ENCODE peak calls at places on chromosomes 1 and 21, in four cellular contexts. One of them, this sample, is unnamed.

GRCh38 chr1:154863702-154864174 is 6.3 kb downstream of the KCNN3 start:
- DNase-seq in IMR-90: peak; percentile 75
- DNase-seq in K562: peak; percentile 81
- DNase-seq in A549: peak; percentile 85
- DNase-seq in this sample: peak; percentile 85

GRCh38 chr1:160883586-160883985 is 1.4 kb downstream of the ITLN1 start:
- DNase-seq in IMR-90: no peak
- DNase-seq in K562: no peak
- DNase-seq in A549: no peak
- DNase-seq in this sample: no peak

GRCh38 chr1:186782791-186783190 is 46.0 kb upstream of the PLA2G4A start:
- DNase-seq in IMR-90: peak; percentile 40
- DNase-seq in K562: no peak
- DNase-seq in A549: no peak
- DNase-seq in this sample: no peak

GRCh38 chr1:213931804-213932203 is 56.0 kb upstream of the PROX1 start:
- DNase-seq in IMR-90: no peak
- DNase-seq in K562: peak; percentile 1
- DNase-seq in A549: no peak
- DNase-seq in this sample: no peak

GRCh38 chr1:75273110-75273509 is 138.9 kb downstream of the LHX8 start:
- DNase-seq in IMR-90: no peak
- DNase-seq in K562: peak; percentile 14
- DNase-seq in A549: no peak
- DNase-seq in this sample: no peak

GRCh38 chr21:36422279-36423098 is 37.3 kb downstream of the CHAF1B start:
- DNase-seq in IMR-90: peak; percentile 71
- DNase-seq in K562: peak; percentile 89
- DNase-seq in A549: peak; percentile 54
- DNase-seq in this sample: no peak

GRCh38 chr1:170685166-170685565 is 21.2 kb downstream of the PRRX1 start:
- DNase-seq in IMR-90: peak; percentile 94
- DNase-seq in K562: no peak
- DNase-seq in A549: no peak
- DNase-seq in this sample: no peak

GRCh38 chr1:182337736-182338571 is 53.6 kb downstream of the GLUL start:
- DNase-seq in IMR-90: no peak
- DNase-seq in K562: peak; percentile 93
- DNase-seq in A549: no peak
- DNase-seq in this sample: no peak

GRCh38 chr1:9291914-9292360 is 757 bp upstream of the SPSB1 start:
- DNase-seq in IMR-90: peak; percentile 75
- DNase-seq in K562: peak; percentile 46
- DNase-seq in A549: no peak
- DNase-seq in this sample: no peak

GRCh38 chr1:245247791-245248789 is 93.3 kb downstream of the KIF26B start:
- DNase-seq in IMR-90: no peak
- DNase-seq in K562: no peak
- DNase-seq in A549: no peak
- DNase-seq in this sample: no peak

GRCh38 chr1:114033219-114033706 is 54.0 kb downstream of the OLFML3 start:
- DNase-seq in IMR-90: no peak
- DNase-seq in K562: peak; percentile 20
- DNase-seq in A549: peak; percentile 46
- DNase-seq in this sample: no peak

GRCh38 chr1:169102567-169102966 is 3.9 kb upstream of the ATP1B1 start:
- DNase-seq in IMR-90: peak; percentile 85
- DNase-seq in K562: no peak
- DNase-seq in A549: no peak
- DNase-seq in this sample: no peak

GRCh38 chr21:23900727-23901126 is 1706.6 kb downstream of the MRPL39 start:
- DNase-seq in IMR-90: no peak
- DNase-seq in K562: no peak
- DNase-seq in A549: no peak
- DNase-seq in this sample: no peak

GRCh38 chr1:156098782-156099181 is 15.7 kb upstream of the LMNA start:
- DNase-seq in IMR-90: no peak
- DNase-seq in K562: no peak
- DNase-seq in A549: no peak
- DNase-seq in this sample: no peak

GRCh38 chr1:115423776-115424175 is 85.7 kb upstream of the NGF start:
- DNase-seq in IMR-90: peak; percentile 74
- DNase-seq in K562: no peak
- DNase-seq in A549: no peak
- DNase-seq in this sample: no peak

GRCh38 chr1:29176567-29176966 is 5.1 kb downstream of the SRSF4 start:
- DNase-seq in IMR-90: no peak
- DNase-seq in K562: no peak
- DNase-seq in A549: no peak
- DNase-seq in this sample: no peak

GRCh38 chr1:156198831-156199349 is 5.0 kb downstream of the SLC25A44 start:
- DNase-seq in IMR-90: no peak
- DNase-seq in K562: no peak
- DNase-seq in A549: no peak
- DNase-seq in this sample: peak; percentile 41

GRCh38 chr1:114032271-114033218 is 53.3 kb downstream of the OLFML3 start:
- DNase-seq in IMR-90: peak; percentile 87
- DNase-seq in K562: no peak
- DNase-seq in A549: peak; percentile 28
- DNase-seq in this sample: no peak

GRCh38 chr1:109477821-109478220 is 5.9 kb upstream of the ATXN7L2 start:
- DNase-seq in IMR-90: no peak
- DNase-seq in K562: peak; percentile 40
- DNase-seq in A549: no peak
- DNase-seq in this sample: no peak

GRCh38 chr1:25643962-25644361 is 27.4 kb downstream of the MAN1C1 start:
- DNase-seq in IMR-90: no peak
- DNase-seq in K562: no peak
- DNase-seq in A549: no peak
- DNase-seq in this sample: no peak

GRCh38 chr1:232853994-232854532 is 48.8 kb downstream of the MAP10 start:
- DNase-seq in IMR-90: peak; percentile 83
- DNase-seq in K562: no peak
- DNase-seq in A549: no peak
- DNase-seq in this sample: no peak

GRCh38 chr1:44283524-44284173 is 70.4 kb downstream of the DMAP1 start:
- DNase-seq in IMR-90: no peak
- DNase-seq in K562: no peak
- DNase-seq in A549: peak; percentile 7
- DNase-seq in this sample: no peak

GRCh38 chr1:152347116-152347728 is 12.6 kb downstream of the FLG2 start:
- DNase-seq in IMR-90: peak; percentile 52
- DNase-seq in K562: peak; percentile 70
- DNase-seq in A549: peak; percentile 13
- DNase-seq in this sample: peak; percentile 9

GRCh38 chr1:1068374-1069060 is 5.6 kb downstream of the RNF223 start:
- DNase-seq in IMR-90: no peak
- DNase-seq in K562: peak; percentile 51
- DNase-seq in A549: peak; percentile 35
- DNase-seq in this sample: no peak

GRCh38 chr1:183580281-183580682 is 10.0 kb downstream of the NCF2 start:
- DNase-seq in IMR-90: no peak
- DNase-seq in K562: peak; percentile 48
- DNase-seq in A549: peak; percentile 86
- DNase-seq in this sample: no peak

GRCh38 chr1:12088607-12089006 is 25.5 kb downstream of the TNFRSF8 start:
- DNase-seq in IMR-90: no peak
- DNase-seq in K562: no peak
- DNase-seq in A549: no peak
- DNase-seq in this sample: no peak

GRCh38 chr1:92411511-92411910 is 75.2 kb downstream of the GFI1 start:
- DNase-seq in IMR-90: peak; percentile 78
- DNase-seq in K562: peak; percentile 30
- DNase-seq in A549: no peak
- DNase-seq in this sample: no peak

GRCh38 chr1:230661976-230662375 is 19.7 kb downstream of the COG2 start:
- DNase-seq in IMR-90: no peak
- DNase-seq in K562: no peak
- DNase-seq in A549: no peak
- DNase-seq in this sample: no peak

GRCh38 chr1:29753771-29754607 is 517.7 kb downstream of the PTPRU start:
- DNase-seq in IMR-90: no peak
- DNase-seq in K562: no peak
- DNase-seq in A549: no peak
- DNase-seq in this sample: no peak

GRCh38 chr1:22641906-22642636 is 1.4 kb upstream of the C1QC start:
- DNase-seq in IMR-90: peak; percentile 27
- DNase-seq in K562: peak; percentile 83
- DNase-seq in A549: peak; percentile 66
- DNase-seq in this sample: no peak

GRCh38 chr1:182869241-182869666 is 30.1 kb downstream of the DHX9 start:
- DNase-seq in IMR-90: no peak
- DNase-seq in K562: peak; percentile 43
- DNase-seq in A549: no peak
- DNase-seq in this sample: no peak

GRCh38 chr1:160646711-160647328 is at the start of gene SLAMF1:
- DNase-seq in IMR-90: no peak
- DNase-seq in K562: no peak
- DNase-seq in A549: no peak
- DNase-seq in this sample: peak; percentile 95

GRCh38 chr1:67532452-67533216 is 102.4 kb upstream of the SERBP1 start:
- DNase-seq in IMR-90: peak; percentile 91
- DNase-seq in K562: peak; percentile 84
- DNase-seq in A549: peak; percentile 55
- DNase-seq in this sample: peak; percentile 15

GRCh38 chr1:246210751-246211150 is 296.3 kb downstream of the SMYD3 start:
- DNase-seq in IMR-90: no peak
- DNase-seq in K562: no peak
- DNase-seq in A549: no peak
- DNase-seq in this sample: no peak

GRCh38 chr21:44352253-44352860 is 1.1 kb upstream of the TRPM2 start:
- DNase-seq in IMR-90: no peak
- DNase-seq in K562: no peak
- DNase-seq in A549: no peak
- DNase-seq in this sample: no peak

GRCh38 chr1:228299901-228300300 is 92.1 kb downstream of the OBSCN start:
- DNase-seq in IMR-90: no peak
- DNase-seq in K562: no peak
- DNase-seq in A549: no peak
- DNase-seq in this sample: no peak

GRCh38 chr1:162753998-162754585 is 36.4 kb upstream of the HSD17B7 start:
- DNase-seq in IMR-90: peak; percentile 38
- DNase-seq in K562: no peak
- DNase-seq in A549: no peak
- DNase-seq in this sample: no peak
- TF ChIP-seq ELK1 in IMR-90: no peak
- TF ChIP-seq ELK1 in K562: no peak
- TF ChIP-seq ELK1 in A549: no peak
- TF ChIP-seq ELK1 in this sample: no peak

DNA sequence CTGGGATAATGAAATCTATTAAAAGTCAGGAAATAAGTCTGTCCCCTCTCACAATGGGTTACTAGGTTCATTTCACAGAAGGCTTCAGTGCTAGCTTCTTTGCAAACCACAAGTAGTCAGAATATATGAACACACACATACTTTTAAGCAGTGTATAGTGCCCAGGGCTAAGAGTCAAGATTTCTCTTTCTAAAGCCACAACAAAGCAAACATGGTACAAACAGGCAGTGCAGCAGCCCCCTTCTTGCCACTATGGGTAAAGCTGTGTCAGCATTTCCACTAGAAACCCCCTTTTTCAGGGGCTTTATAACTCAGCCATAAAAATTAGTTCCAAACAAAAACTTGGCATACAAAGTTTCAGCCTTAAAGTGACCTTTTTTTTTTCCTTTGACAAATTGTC is 315.4 kb downstream of the LMO4 start:
- DNase-seq in IMR-90: peak; percentile 3
- DNase-seq in K562: no peak
- DNase-seq in A549: no peak
- DNase-seq in this sample: no peak
- TF ChIP-seq ELK1 in IMR-90: no peak
- TF ChIP-seq ELK1 in K562: no peak
- TF ChIP-seq ELK1 in A549: no peak
- TF ChIP-seq ELK1 in this sample: no peak

GRCh38 chr1:61143821-61144220 is 61.5 kb downstream of the NFIA start:
- DNase-seq in IMR-90: no peak
- DNase-seq in K562: no peak
- DNase-seq in A549: no peak
- DNase-seq in this sample: no peak
- TF ChIP-seq ELK1 in IMR-90: no peak
- TF ChIP-seq ELK1 in K562: no peak
- TF ChIP-seq ELK1 in A549: no peak
- TF ChIP-seq ELK1 in this sample: no peak

GRCh38 chr1:206013017-206013800 is 10.0 kb upstream of the RAB7B start:
- DNase-seq in IMR-90: no peak
- DNase-seq in K562: no peak
- DNase-seq in A549: no peak
- DNase-seq in this sample: no peak
- TF ChIP-seq ELK1 in IMR-90: no peak
- TF ChIP-seq ELK1 in K562: no peak
- TF ChIP-seq ELK1 in A549: no peak
- TF ChIP-seq ELK1 in this sample: no peak

DNA sequence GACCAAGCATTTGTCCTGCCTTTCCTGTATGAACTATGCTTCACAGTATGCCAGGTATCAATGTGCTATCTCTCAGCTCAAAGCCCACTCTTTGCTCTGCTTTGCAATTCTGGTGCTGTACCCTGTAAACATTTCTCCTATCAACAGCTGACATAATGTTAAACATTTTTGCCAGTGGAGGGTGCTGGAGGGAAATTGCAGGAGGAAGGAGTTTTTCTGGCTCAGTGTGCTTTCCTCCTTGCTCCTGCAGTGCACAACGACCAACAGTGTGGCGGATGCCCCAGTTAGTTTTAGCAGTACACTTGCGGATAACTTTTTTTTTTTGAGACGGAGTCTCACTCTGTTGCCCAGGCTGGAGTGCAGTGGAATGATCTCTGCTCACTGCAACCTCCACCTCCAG is 67.1 kb upstream of the PTGFRN start:
- DNase-seq in IMR-90: no peak
- DNase-seq in K562: peak; percentile 43
- DNase-seq in A549: no peak
- DNase-seq in this sample: no peak
- TF ChIP-seq ELK1 in IMR-90: no peak
- TF ChIP-seq ELK1 in K562: no peak
- TF ChIP-seq ELK1 in A549: no peak
- TF ChIP-seq ELK1 in this sample: no peak

DNA sequence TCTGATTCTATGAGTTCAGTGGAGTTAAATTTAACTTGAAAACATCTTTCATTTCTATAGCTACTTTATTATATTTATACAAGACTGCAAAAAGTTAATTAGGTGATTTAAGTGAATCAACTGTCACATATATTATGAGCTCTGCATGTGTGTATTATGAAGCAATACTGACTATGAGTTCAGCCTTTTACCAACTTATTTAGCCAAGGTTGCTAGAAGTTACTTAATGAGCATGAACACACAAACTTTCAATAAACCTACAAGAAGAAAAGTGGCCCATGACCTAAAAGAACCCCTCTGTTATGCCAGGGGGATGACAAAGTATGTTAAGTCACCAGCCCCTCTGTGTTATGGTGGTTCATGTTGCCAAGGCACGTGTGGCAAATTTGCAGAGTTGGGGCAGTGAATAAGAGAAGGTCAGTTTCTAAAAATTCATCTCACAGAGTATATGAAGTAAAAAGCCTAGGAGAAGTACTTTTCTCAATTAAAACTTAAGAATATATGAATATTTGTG is 86.7 kb upstream of the LYPLAL1 start:
- DNase-seq in IMR-90: no peak
- DNase-seq in K562: no peak
- DNase-seq in A549: no peak
- DNase-seq in this sample: no peak
- TF ChIP-seq ELK1 in IMR-90: no peak
- TF ChIP-seq ELK1 in K562: no peak
- TF ChIP-seq ELK1 in A549: no peak
- TF ChIP-seq ELK1 in this sample: no peak

This sample was measured in GM12878.